ENCODE peak calls at places on chromosomes 3 and 15, in four cellular contexts. M is right lobe of liver; L is pancreas; Y is CD8-positive, alpha-beta T cell. I is an unnamed sample.

GRCh38 chr15:57495037-57495436 is 96.7 kb upstream of the MYZAP start:
- DNase-seq in M (no peak), L (no peak), Y (no peak), I (no peak)

GRCh38 chr15:74172751-74173544 is 562 bp upstream of the ISLR start:
- DNase-seq in Y (no peak), M (peak), L (no peak), I (no peak)

GRCh38 chr3:55497250-55497649 is 10.1 kb upstream of the WNT5A start:
- DNase-seq in M (peak), Y (no peak), L (no peak), I (no peak)

GRCh38 chr15:74383695-74384565 is 16.5 kb upstream of the CYP11A1 start:
- DNase-seq in L (no peak), M (no peak), Y (no peak), I (peak)

GRCh38 chr3:190238871-190239270 is 83.4 kb downstream of the CLDN1 start:
- DNase-seq in Y (no peak), L (no peak), M (no peak), I (no peak)

GRCh38 chr3:153731036-153731435 is 390.2 kb upstream of the ARHGEF26 start:
- DNase-seq in L (no peak), Y (no peak), M (no peak), I (no peak)

GRCh38 chr15:73051402-73051810 is 857 bp upstream of the NEO1 start:
- DNase-seq in L (peak), M (peak), Y (no peak), I (no peak)

GRCh38 chr3:25572919-25573385 is 91.8 kb downstream of the TOP2B start:
- DNase-seq in L (no peak), M (no peak), Y (no peak), I (no peak)

GRCh38 chr3:23760871-23761373 is 44.8 kb upstream of the UBE2E1 start:
- DNase-seq in L (no peak), Y (no peak), M (no peak), I (no peak)